ENCODE peak calls at places on chromosomes 11 and 22, in eight cellular contexts. S, F, Q, W, P, I, E and U are unnamed samples.
A peak's percentile ranks its signal among the peaks of the same experiment; 100 is the strongest.

GRCh38 chr22:29380032-29380781 is 8.2 kb downstream of the AP1B1 start:
- DNase-seq in S (no peak), E (no peak), P (no peak), I (no peak), W (no peak), F (no peak), Q (no peak), U (no peak)

GRCh38 chr11:69040581-69041260 is 8.0 kb upstream of the TPCN2 start:
- DNase-seq in W (peak; percentile 91), E (no peak), Q (no peak), P (no peak), I (no peak), F (peak; percentile 74), S (no peak), U (no peak)

GRCh38 chr22:29096736-29097669 is 24.2 kb downstream of the KREMEN1 start:
- DNase-seq in F (no peak), P (no peak), S (no peak), Q (no peak), W (no peak), I (no peak), E (no peak), U (no peak)

GRCh38 chr11:131668867-131669780 is 298.7 kb downstream of the NTM start:
- DNase-seq in S (no peak), W (peak; percentile 71), P (peak; percentile 52), F (peak; percentile 48), Q (no peak), E (peak; percentile 91), I (no peak), U (no peak)

GRCh38 chr22:25406510-25407210 is 157.8 kb upstream of the GRK3 start:
- DNase-seq in I (no peak), Q (peak; percentile 41), W (no peak), P (peak; percentile 79), S (peak; percentile 48), F (no peak), E (no peak), U (no peak)

GRCh38 chr11:116193321-116194114 is 579.3 kb downstream of the BUD13 start:
- DNase-seq in E (peak; percentile 71), W (peak; percentile 86), F (peak; percentile 78), P (no peak), I (no peak), S (no peak), Q (no peak), U (peak; percentile 48)

GRCh38 chr22:40624770-40625169 is 11.7 kb downstream of the MRTFA start:
- DNase-seq in P (no peak), W (no peak), F (no peak), E (no peak), Q (no peak), I (no peak), S (no peak), U (no peak)

GRCh38 chr22:48779211-48779643 is 1048.4 kb downstream of the BRD1 start:
- DNase-seq in W (no peak), P (peak; percentile 48), F (no peak), S (no peak), E (peak; percentile 43), I (peak; percentile 42), Q (no peak), U (no peak)

GRCh38 chr11:14237333-14237988 is 121.5 kb downstream of the RRAS2 start:
- DNase-seq in F (no peak), Q (no peak), E (no peak), I (no peak), W (no peak), P (no peak), S (no peak), U (no peak)

GRCh38 chr11:27703453-27703852 is 3.2 kb upstream of the BDNF start:
- DNase-seq in P (no peak), I (no peak), Q (no peak), F (peak; percentile 49), W (no peak), E (no peak), S (no peak), U (no peak)

GRCh38 chr11:113204280-113204679 is 110.1 kb upstream of the TTC12 start:
- DNase-seq in W (no peak), P (no peak), S (no peak), F (no peak), I (no peak), Q (no peak), E (no peak), U (no peak)

GRCh38 chr11:10514713-10515112 is 26.3 kb downstream of the RNF141 start:
- DNase-seq in F (peak; percentile 9), P (no peak), W (no peak), S (no peak), Q (no peak), E (no peak), I (no peak), U (no peak)

GRCh38 chr22:47213571-47214230 is 451.3 kb downstream of the TBC1D22A start:
- DNase-seq in E (peak; percentile 83), I (no peak), P (peak; percentile 62), F (peak; percentile 16), Q (no peak), W (peak; percentile 71), S (no peak), U (peak; percentile 60)

GRCh38 chr11:72970557-72971118 is 156.4 kb downstream of the ATG16L2 start:
- DNase-seq in I (no peak), P (no peak), E (no peak), F (peak; percentile 35), S (no peak), Q (no peak), W (no peak), U (no peak)

GRCh38 chr22:39917776-39918493 is 17.1 kb downstream of the GRAP2 start:
- DNase-seq in W (peak; percentile 4), E (no peak), F (peak; percentile 27), P (no peak), I (no peak), S (no peak), Q (no peak), U (no peak)

GRCh38 chr11:64990222-64990918 is 6.4 kb downstream of the BATF2 start:
- DNase-seq in W (no peak), F (peak; percentile 72), I (peak; percentile 73), E (no peak), S (peak; percentile 48), Q (peak; percentile 59), P (peak; percentile 68), U (no peak)

GRCh38 chr11:106950067-106950491 is 68.2 kb downstream of the GUCY1A2 start:
- DNase-seq in F (no peak), P (no peak), S (no peak), Q (no peak), W (no peak), I (no peak), E (no peak), U (no peak)

DNA sequence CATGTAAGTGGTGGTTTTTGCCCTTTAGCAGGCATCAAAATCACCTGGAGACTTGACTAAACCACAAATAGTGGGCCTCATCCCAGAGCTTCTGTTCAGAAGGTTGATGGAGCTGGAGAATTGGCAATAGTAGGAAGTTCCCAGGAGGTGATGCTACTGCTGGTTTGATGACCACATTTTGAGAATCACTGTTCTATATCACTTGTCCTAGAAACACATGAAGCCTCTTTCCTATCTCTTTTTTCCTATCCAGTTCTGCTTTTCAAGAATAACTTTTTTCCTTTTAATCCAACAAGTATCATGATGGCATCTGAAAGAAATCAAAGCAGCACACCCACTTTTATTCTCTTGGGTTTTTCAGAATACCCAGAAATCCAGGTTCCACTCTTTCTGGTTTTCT is at the start of gene OR5D13:
- DNase-seq in W (no peak), Q (no peak), S (no peak), E (no peak), P (no peak), I (no peak), F (no peak), U (no peak)
- H3K9me3 ChIP-seq in W (peaks cover 18% of the 10 kb centered on the region), Q (peaks cover 16% of the 10 kb centered on the region), S (peaks cover 15% of the 10 kb centered on the region), E (peaks cover 54% of the 10 kb centered on the region), P (no peaks in the 10 kb centered on the region), I (no peaks in the 10 kb centered on the region), F (peaks cover 5% of the 10 kb centered on the region), U (no peaks in the 10 kb centered on the region)

DNA sequence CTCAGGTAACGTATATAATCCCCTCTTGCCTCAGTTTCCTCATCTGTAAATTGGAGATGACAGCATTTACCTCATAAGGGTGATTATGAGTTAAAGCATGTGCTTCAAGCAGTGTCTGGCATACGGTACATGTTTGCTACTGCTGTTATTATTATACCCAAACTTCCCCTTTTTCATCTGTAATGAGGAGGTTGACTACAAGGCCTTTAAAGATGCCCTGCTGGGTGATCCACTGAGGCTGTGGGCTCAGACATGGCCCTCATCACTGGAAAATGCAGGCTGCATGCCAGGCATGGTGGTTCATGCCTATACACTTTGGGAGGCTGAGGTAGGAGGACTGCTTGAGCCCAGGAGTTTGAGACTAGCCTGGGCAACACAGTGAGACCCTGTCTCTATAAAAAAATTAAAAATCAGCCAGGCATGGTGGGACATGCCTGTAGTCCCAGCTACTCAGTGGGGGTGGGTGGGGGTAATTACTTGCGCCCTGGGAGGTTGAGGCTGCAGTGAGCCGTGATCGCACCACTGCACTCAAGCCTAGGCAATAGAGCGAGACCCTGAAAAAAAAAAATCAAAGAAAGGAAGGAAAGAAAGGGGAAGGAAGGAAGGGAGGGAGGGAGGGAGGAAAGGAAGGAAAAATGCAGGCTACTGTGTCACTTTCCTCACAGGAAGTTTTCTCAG is 4.3 kb downstream of the PIK3IP1 start:
- DNase-seq in E (no peak), P (no peak), W (no peak), Q (no peak), I (no peak), S (no peak), F (no peak), U (no peak)
- H3K4me1 ChIP-seq in E (peaks cover 16% of the 10 kb centered on the region), P (peaks cover 32% of the 10 kb centered on the region), W (peaks cover 19% of the 10 kb centered on the region), Q (peaks cover 83% of the 10 kb centered on the region), I (no peaks in the 10 kb centered on the region), S (peaks cover 87% of the 10 kb centered on the region), F (peaks cover 21% of the 10 kb centered on the region), U (peaks cover 5% of the 10 kb centered on the region)

DNA sequence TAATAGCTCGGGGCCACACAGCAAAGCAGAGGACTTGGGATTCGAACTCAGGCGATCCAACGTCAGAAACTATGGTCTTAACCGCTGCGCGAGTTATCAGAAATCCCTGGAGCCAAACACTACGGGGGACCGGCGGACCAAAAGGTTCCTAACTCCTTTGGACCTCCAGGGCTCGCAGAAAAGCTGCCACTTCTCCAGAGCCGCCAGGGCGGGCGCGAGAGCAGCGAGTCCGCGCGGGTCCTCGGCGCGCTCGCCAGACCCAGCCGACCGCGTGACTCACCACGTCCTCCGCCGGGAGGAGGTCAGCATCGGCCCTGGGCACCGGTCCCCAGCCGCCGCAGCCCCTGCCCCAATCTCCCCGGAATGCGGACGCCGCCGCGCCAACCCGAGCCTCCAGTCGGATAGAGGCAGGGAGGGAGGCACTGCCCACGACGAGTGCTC is 6.0 kb upstream of the ALX4 start:
- DNase-seq in E (no peak), W (peak; percentile 63), I (no peak), P (peak; percentile 60), S (no peak), F (peak; percentile 60), Q (no peak), U (no peak)
- TF ChIP-seq CTCF in E (no peak), W (peak; percentile 24), I (peak; percentile 25), P (no peak), S (no peak), F (peak; percentile 25), Q (peak; percentile 15), U (no peak)

GRCh38 chr11:99505319-99505718 is 484.6 kb downstream of the CNTN5 start:
- DNase-seq in F (peak; percentile 90), P (no peak), I (no peak), E (no peak), Q (no peak), W (no peak), S (no peak), U (no peak)

GRCh38 chr11:99501655-99502054 is 480.9 kb downstream of the CNTN5 start:
- DNase-seq in I (no peak), P (no peak), Q (no peak), E (no peak), W (no peak), S (no peak), F (no peak), U (no peak)

GRCh38 chr11:99509863-99510262 is 489.1 kb downstream of the CNTN5 start:
- DNase-seq in Q (no peak), I (no peak), S (no peak), F (no peak), E (no peak), W (no peak), P (no peak), U (no peak)

GRCh38 chr11:99505831-99506230 is 485.1 kb downstream of the CNTN5 start:
- DNase-seq in S (no peak), F (no peak), E (no peak), W (no peak), I (no peak), Q (no peak), P (no peak), U (no peak)
- H3K9me3 ChIP-seq in S (no peaks in the 10 kb centered on the region), F (no peaks in the 10 kb centered on the region), E (no peaks in the 10 kb centered on the region), W (no peaks in the 10 kb centered on the region), I (no peaks in the 10 kb centered on the region), Q (no peaks in the 10 kb centered on the region), P (no peaks in the 10 kb centered on the region), U (no peaks in the 10 kb centered on the region)